ENCODE peak calls at places on chromosomes 4 and X, in ten cellular contexts. One of them, this sample, is unnamed.

GRCh38 chr4:1278336-1278670 is 11.4 kb upstream of the MAEA start:
- DNase-seq in MCF 10A: peak; percentile 39
- DNase-seq in fibroblast of the aortic adventitia: no peak
- DNase-seq in cardiac fibroblast: no peak
- DNase-seq in heart right ventricle: no peak
- DNase-seq in AG04449: no peak
- DNase-seq in HL-60: no peak
- DNase-seq in cardiac muscle cell: no peak
- DNase-seq in lower leg skin: peak; percentile 17
- DNase-seq in left ventricle myocardium inferior: no peak
- DNase-seq in this sample: peak; percentile 23

GRCh38 chr4:165210566-165210965 is 3.2 kb downstream of the KLHL2 start:
- DNase-seq in MCF 10A: no peak
- DNase-seq in fibroblast of the aortic adventitia: no peak
- DNase-seq in cardiac fibroblast: no peak
- DNase-seq in heart right ventricle: no peak
- DNase-seq in AG04449: no peak
- DNase-seq in HL-60: no peak
- DNase-seq in cardiac muscle cell: no peak
- DNase-seq in lower leg skin: no peak
- DNase-seq in left ventricle myocardium inferior: no peak
- DNase-seq in this sample: no peak

GRCh38 chr4:103449285-103449684 is 251.1 kb upstream of the CENPE start:
- DNase-seq in MCF 10A: no peak
- DNase-seq in fibroblast of the aortic adventitia: no peak
- DNase-seq in cardiac fibroblast: no peak
- DNase-seq in heart right ventricle: no peak
- DNase-seq in AG04449: no peak
- DNase-seq in HL-60: no peak
- DNase-seq in cardiac muscle cell: no peak
- DNase-seq in lower leg skin: no peak
- DNase-seq in left ventricle myocardium inferior: no peak
- DNase-seq in this sample: no peak

GRCh38 chr4:48947731-48948130 is 38.3 kb upstream of the CWH43 start:
- DNase-seq in MCF 10A: no peak
- DNase-seq in fibroblast of the aortic adventitia: no peak
- DNase-seq in cardiac fibroblast: no peak
- DNase-seq in heart right ventricle: no peak
- DNase-seq in AG04449: no peak
- DNase-seq in HL-60: no peak
- DNase-seq in cardiac muscle cell: no peak
- DNase-seq in lower leg skin: no peak
- DNase-seq in left ventricle myocardium inferior: no peak
- DNase-seq in this sample: no peak

GRCh38 chr4:152458801-152459302 is 77.0 kb downstream of the FBXW7 start:
- DNase-seq in MCF 10A: no peak
- DNase-seq in fibroblast of the aortic adventitia: peak; percentile 8
- DNase-seq in cardiac fibroblast: peak; percentile 41
- DNase-seq in heart right ventricle: no peak
- DNase-seq in AG04449: no peak
- DNase-seq in HL-60: peak; percentile 35
- DNase-seq in cardiac muscle cell: no peak
- DNase-seq in lower leg skin: no peak
- DNase-seq in left ventricle myocardium inferior: no peak
- DNase-seq in this sample: peak; percentile 36

GRCh38 chr4:163556169-163556568 is 61.7 kb downstream of the TMA16 start:
- DNase-seq in MCF 10A: peak; percentile 23
- DNase-seq in fibroblast of the aortic adventitia: no peak
- DNase-seq in cardiac fibroblast: no peak
- DNase-seq in heart right ventricle: no peak
- DNase-seq in AG04449: no peak
- DNase-seq in HL-60: no peak
- DNase-seq in cardiac muscle cell: peak; percentile 7
- DNase-seq in lower leg skin: no peak
- DNase-seq in left ventricle myocardium inferior: no peak
- DNase-seq in this sample: no peak

GRCh38 chr4:169677150-169677732 is 56.9 kb downstream of the CLCN3 start:
- DNase-seq in MCF 10A: no peak
- DNase-seq in fibroblast of the aortic adventitia: no peak
- DNase-seq in cardiac fibroblast: peak; percentile 20
- DNase-seq in heart right ventricle: no peak
- DNase-seq in AG04449: no peak
- DNase-seq in HL-60: no peak
- DNase-seq in cardiac muscle cell: no peak
- DNase-seq in lower leg skin: no peak
- DNase-seq in left ventricle myocardium inferior: no peak
- DNase-seq in this sample: no peak

GRCh38 chr4:7816771-7817170 is 122.9 kb downstream of the AFAP1 start:
- DNase-seq in MCF 10A: no peak
- DNase-seq in fibroblast of the aortic adventitia: no peak
- DNase-seq in cardiac fibroblast: no peak
- DNase-seq in heart right ventricle: no peak
- DNase-seq in AG04449: no peak
- DNase-seq in HL-60: no peak
- DNase-seq in cardiac muscle cell: no peak
- DNase-seq in lower leg skin: no peak
- DNase-seq in left ventricle myocardium inferior: no peak
- DNase-seq in this sample: no peak

GRCh38 chrX:137031517-137032377 is 2.0 kb downstream of the GPR101 start:
- DNase-seq in MCF 10A: peak; percentile 21
- DNase-seq in fibroblast of the aortic adventitia: peak; percentile 37
- DNase-seq in cardiac fibroblast: peak; percentile 42
- DNase-seq in heart right ventricle: peak; percentile 20
- DNase-seq in AG04449: no peak
- DNase-seq in HL-60: peak; percentile 23
- DNase-seq in cardiac muscle cell: peak; percentile 40
- DNase-seq in lower leg skin: no peak
- DNase-seq in left ventricle myocardium inferior: no peak
- DNase-seq in this sample: peak; percentile 70

GRCh38 chr4:123546123-123546654 is 149.6 kb downstream of the SPRY1 start:
- DNase-seq in MCF 10A: no peak
- DNase-seq in fibroblast of the aortic adventitia: no peak
- DNase-seq in cardiac fibroblast: no peak
- DNase-seq in heart right ventricle: no peak
- DNase-seq in AG04449: no peak
- DNase-seq in HL-60: no peak
- DNase-seq in cardiac muscle cell: no peak
- DNase-seq in lower leg skin: no peak
- DNase-seq in left ventricle myocardium inferior: no peak
- DNase-seq in this sample: no peak

GRCh38 chr4:41160856-41161255 is 53.5 kb downstream of the APBB2 start:
- DNase-seq in MCF 10A: no peak
- DNase-seq in fibroblast of the aortic adventitia: peak; percentile 43
- DNase-seq in cardiac fibroblast: no peak
- DNase-seq in heart right ventricle: no peak
- DNase-seq in AG04449: no peak
- DNase-seq in HL-60: no peak
- DNase-seq in cardiac muscle cell: no peak
- DNase-seq in lower leg skin: no peak
- DNase-seq in left ventricle myocardium inferior: no peak
- DNase-seq in this sample: no peak

GRCh38 chr4:31788676-31789075 is 1068.5 kb downstream of the PCDH7 start:
- DNase-seq in MCF 10A: no peak
- DNase-seq in fibroblast of the aortic adventitia: no peak
- DNase-seq in cardiac fibroblast: no peak
- DNase-seq in heart right ventricle: no peak
- DNase-seq in AG04449: no peak
- DNase-seq in HL-60: no peak
- DNase-seq in cardiac muscle cell: no peak
- DNase-seq in lower leg skin: no peak
- DNase-seq in left ventricle myocardium inferior: no peak
- DNase-seq in this sample: no peak

GRCh38 chr4:31791666-31792065 is 1071.5 kb downstream of the PCDH7 start:
- DNase-seq in MCF 10A: no peak
- DNase-seq in fibroblast of the aortic adventitia: no peak
- DNase-seq in cardiac fibroblast: no peak
- DNase-seq in heart right ventricle: no peak
- DNase-seq in AG04449: no peak
- DNase-seq in HL-60: no peak
- DNase-seq in cardiac muscle cell: no peak
- DNase-seq in lower leg skin: no peak
- DNase-seq in left ventricle myocardium inferior: no peak
- DNase-seq in this sample: no peak

DNA sequence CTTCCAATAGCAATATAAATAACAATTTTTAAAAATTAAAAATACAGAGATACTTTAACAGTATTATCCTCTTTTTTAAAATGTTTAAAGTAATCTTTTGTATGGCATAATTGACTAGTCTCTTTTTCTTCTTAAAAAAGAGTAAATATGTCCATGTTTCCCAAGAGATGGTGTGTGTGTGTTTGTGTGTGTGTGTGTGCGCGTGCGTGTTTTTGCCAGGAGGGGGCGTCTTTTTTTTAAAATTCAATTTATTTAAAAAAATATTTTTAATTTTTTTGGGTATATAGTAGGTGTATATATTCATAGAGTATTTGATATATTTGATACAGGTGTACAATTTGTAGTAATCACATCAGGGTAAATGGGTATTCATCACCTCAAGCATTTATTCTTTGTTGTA is 1073.7 kb downstream of the PCDH7 start:
- DNase-seq in MCF 10A: no peak
- DNase-seq in fibroblast of the aortic adventitia: no peak
- DNase-seq in cardiac fibroblast: peak; percentile 16
- DNase-seq in heart right ventricle: no peak
- DNase-seq in AG04449: no peak
- DNase-seq in HL-60: no peak
- DNase-seq in cardiac muscle cell: no peak
- DNase-seq in lower leg skin: no peak
- DNase-seq in left ventricle myocardium inferior: no peak
- DNase-seq in this sample: no peak
- TF ChIP-seq CTCF in MCF 10A: no peak
- TF ChIP-seq CTCF in fibroblast of the aortic adventitia: peak; percentile 38
- TF ChIP-seq CTCF in cardiac fibroblast: peak; percentile 25
- TF ChIP-seq CTCF in heart right ventricle: no peak
- TF ChIP-seq CTCF in AG04449: no peak
- TF ChIP-seq CTCF in HL-60: no peak
- TF ChIP-seq CTCF in cardiac muscle cell: peak; percentile 25
- TF ChIP-seq CTCF in lower leg skin: no peak
- TF ChIP-seq CTCF in left ventricle myocardium inferior: no peak
- TF ChIP-seq CTCF in this sample: no peak

GRCh38 chrX:72545990-72546389 is 26.7 kb downstream of the HDAC8 start:
- DNase-seq in MCF 10A: peak; percentile 23
- DNase-seq in fibroblast of the aortic adventitia: no peak
- DNase-seq in cardiac fibroblast: peak; percentile 17
- DNase-seq in heart right ventricle: no peak
- DNase-seq in AG04449: no peak
- DNase-seq in HL-60: no peak
- DNase-seq in cardiac muscle cell: no peak
- DNase-seq in lower leg skin: no peak
- DNase-seq in left ventricle myocardium inferior: no peak
- DNase-seq in this sample: no peak

GRCh38 chrX:72536542-72536941 is 36.1 kb downstream of the HDAC8 start:
- DNase-seq in MCF 10A: no peak
- DNase-seq in fibroblast of the aortic adventitia: peak; percentile 25
- DNase-seq in cardiac fibroblast: no peak
- DNase-seq in heart right ventricle: no peak
- DNase-seq in AG04449: no peak
- DNase-seq in HL-60: no peak
- DNase-seq in cardiac muscle cell: no peak
- DNase-seq in lower leg skin: no peak
- DNase-seq in left ventricle myocardium inferior: no peak
- DNase-seq in this sample: no peak

GRCh38 chrX:72539822-72540221 is 32.8 kb downstream of the HDAC8 start:
- DNase-seq in MCF 10A: no peak
- DNase-seq in fibroblast of the aortic adventitia: peak; percentile 7
- DNase-seq in cardiac fibroblast: no peak
- DNase-seq in heart right ventricle: no peak
- DNase-seq in AG04449: no peak
- DNase-seq in HL-60: no peak
- DNase-seq in cardiac muscle cell: peak; percentile 1
- DNase-seq in lower leg skin: no peak
- DNase-seq in left ventricle myocardium inferior: no peak
- DNase-seq in this sample: no peak

DNA sequence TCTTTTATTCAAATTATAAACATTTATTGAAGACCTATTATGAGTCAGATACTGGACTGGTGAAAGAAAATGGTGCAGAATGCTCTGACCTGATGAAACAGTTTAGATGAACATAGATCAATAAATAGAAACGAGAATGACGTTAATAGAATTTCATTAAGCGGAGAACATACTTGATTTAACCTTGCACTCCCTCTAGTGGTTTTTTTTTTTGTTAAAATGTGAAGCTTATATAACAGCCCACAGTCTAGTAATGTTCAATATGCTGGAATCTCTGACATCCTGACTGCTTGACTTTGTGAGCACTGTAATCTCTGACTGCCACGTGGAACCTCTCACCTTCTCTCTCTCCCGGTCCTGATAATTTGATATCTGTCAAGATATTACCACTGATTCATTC is 32.3 kb downstream of the HDAC8 start:
- DNase-seq in MCF 10A: peak; percentile 14
- DNase-seq in fibroblast of the aortic adventitia: peak; percentile 65
- DNase-seq in cardiac fibroblast: peak; percentile 49
- DNase-seq in heart right ventricle: no peak
- DNase-seq in AG04449: no peak
- DNase-seq in HL-60: no peak
- DNase-seq in cardiac muscle cell: peak; percentile 6
- DNase-seq in lower leg skin: no peak
- DNase-seq in left ventricle myocardium inferior: no peak
- DNase-seq in this sample: no peak
- TF ChIP-seq CTCF in MCF 10A: peak; percentile 27
- TF ChIP-seq CTCF in fibroblast of the aortic adventitia: peak; percentile 34
- TF ChIP-seq CTCF in cardiac fibroblast: no peak
- TF ChIP-seq CTCF in heart right ventricle: peak; percentile 25
- TF ChIP-seq CTCF in AG04449: no peak
- TF ChIP-seq CTCF in HL-60: no peak
- TF ChIP-seq CTCF in cardiac muscle cell: peak; percentile 31
- TF ChIP-seq CTCF in lower leg skin: no peak
- TF ChIP-seq CTCF in left ventricle myocardium inferior: peak; percentile 53
- TF ChIP-seq CTCF in this sample: no peak

GRCh38 chr4:11218692-11219091 is 210.0 kb downstream of the HS3ST1 start:
- DNase-seq in MCF 10A: peak; percentile 17
- DNase-seq in fibroblast of the aortic adventitia: peak; percentile 6
- DNase-seq in cardiac fibroblast: no peak
- DNase-seq in heart right ventricle: no peak
- DNase-seq in AG04449: no peak
- DNase-seq in HL-60: peak; percentile 5
- DNase-seq in cardiac muscle cell: no peak
- DNase-seq in lower leg skin: no peak
- DNase-seq in left ventricle myocardium inferior: no peak
- DNase-seq in this sample: no peak
- TF ChIP-seq CTCF in MCF 10A: no peak
- TF ChIP-seq CTCF in fibroblast of the aortic adventitia: peak; percentile 44
- TF ChIP-seq CTCF in cardiac fibroblast: no peak
- TF ChIP-seq CTCF in heart right ventricle: no peak
- TF ChIP-seq CTCF in AG04449: no peak
- TF ChIP-seq CTCF in HL-60: no peak
- TF ChIP-seq CTCF in cardiac muscle cell: peak; percentile 24
- TF ChIP-seq CTCF in lower leg skin: no peak
- TF ChIP-seq CTCF in left ventricle myocardium inferior: no peak
- TF ChIP-seq CTCF in this sample: no peak

DNA sequence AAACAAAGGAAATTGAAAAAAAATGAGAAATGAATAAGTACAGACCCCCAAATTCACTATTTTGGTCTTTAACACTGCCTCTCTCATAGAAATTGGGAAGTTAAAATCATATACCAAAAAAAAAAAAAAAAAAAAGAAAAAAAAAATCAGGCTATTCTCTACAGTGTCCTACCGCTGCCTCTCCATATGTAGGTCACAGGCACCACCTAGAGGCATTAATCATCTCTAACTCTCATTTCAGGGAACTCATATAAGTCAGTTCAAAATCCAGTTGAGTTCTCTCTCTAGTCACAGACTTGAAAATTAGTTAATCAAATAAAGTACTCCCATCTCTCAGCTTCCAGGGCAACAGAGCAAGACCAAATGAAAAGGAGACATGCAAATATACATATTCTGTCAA is 47.9 kb downstream of the COX18 start:
- DNase-seq in MCF 10A: peak; percentile 63
- DNase-seq in fibroblast of the aortic adventitia: peak; percentile 73
- DNase-seq in cardiac fibroblast: peak; percentile 77
- DNase-seq in heart right ventricle: no peak
- DNase-seq in AG04449: no peak
- DNase-seq in HL-60: peak; percentile 42
- DNase-seq in cardiac muscle cell: peak; percentile 58
- DNase-seq in lower leg skin: no peak
- DNase-seq in left ventricle myocardium inferior: no peak
- DNase-seq in this sample: peak; percentile 46
- TF ChIP-seq CTCF in MCF 10A: peak; percentile 58
- TF ChIP-seq CTCF in fibroblast of the aortic adventitia: peak; percentile 47
- TF ChIP-seq CTCF in cardiac fibroblast: peak; percentile 53
- TF ChIP-seq CTCF in heart right ventricle: peak; percentile 8
- TF ChIP-seq CTCF in AG04449: no peak
- TF ChIP-seq CTCF in HL-60: no peak
- TF ChIP-seq CTCF in cardiac muscle cell: peak; percentile 49
- TF ChIP-seq CTCF in lower leg skin: no peak
- TF ChIP-seq CTCF in left ventricle myocardium inferior: peak; percentile 29
- TF ChIP-seq CTCF in this sample: peak; percentile 34